ENCODE peak calls at places on chromosomes 1 and 21, in six cellular contexts. F is hippocampal formation; V is activated gamma-delta T cell; Y is stimulated activated CD8-positive, alpha-beta memory T cell treated with anti-CD3 and anti-CD28 coated beads, Interleukin-4, amount 100 ng/mL, for 1 hour; U is left ventricle myocardium inferior; Z is neural crest cell. I is an unnamed sample.

GRCh38 chr1:110060034-110060661 is 10.3 kb downstream of the ALX3 start:
- DNase-seq in F (no peak), V (no peak), Y (peak; percentile 36), U (no peak), Z (peak; percentile 42), I (peak; percentile 87)

GRCh38 chr1:196002906-196003305 is 605.3 kb downstream of the KCNT2 start:
- DNase-seq in F (no peak), V (no peak), Y (no peak), U (no peak), Z (no peak), I (no peak)

GRCh38 chr21:31201548-31201947 is 142.5 kb downstream of the TIAM1 start:
- DNase-seq in F (no peak), V (no peak), Y (no peak), U (no peak), Z (no peak), I (no peak)

GRCh38 chr1:156154317-156154749 is 948 bp downstream of the SEMA4A start:
- DNase-seq in F (no peak), V (no peak), Y (no peak), U (no peak), Z (no peak), I (no peak)

GRCh38 chr1:155179107-155180031 is 5.7 kb downstream of the TRIM46 start:
- DNase-seq in F (no peak), V (no peak), Y (no peak), U (no peak), Z (no peak), I (no peak)

GRCh38 chr1:63622847-63623566 is 29.8 kb downstream of the PGM1 start:
- DNase-seq in F (no peak), V (no peak), Y (no peak), U (no peak), Z (no peak), I (no peak)

GRCh38 chr1:244836135-244836521 is 670 bp downstream of the COX20 start:
- DNase-seq in F (no peak), V (no peak), Y (no peak), U (no peak), Z (peak; percentile 13), I (peak; percentile 41)

GRCh38 chr1:55421317-55421716 is 206.2 kb upstream of the USP24 start:
- DNase-seq in F (no peak), V (no peak), Y (no peak), U (no peak), Z (no peak), I (no peak)

GRCh38 chr1:85580046-85580411 is 532 bp upstream of the CCN1 start:
- DNase-seq in F (no peak), V (no peak), Y (no peak), U (no peak), Z (peak; percentile 35), I (no peak)

GRCh38 chr1:45923343-45923742 is 119.9 kb downstream of the MAST2 start:
- DNase-seq in F (no peak), V (no peak), Y (no peak), U (no peak), Z (no peak), I (no peak)

GRCh38 chr1:226438007-226438406 is 30.1 kb upstream of the PARP1 start:
- DNase-seq in F (no peak), V (no peak), Y (no peak), U (no peak), Z (no peak), I (no peak)

GRCh38 chr1:168871531-168871930 is 142.5 kb upstream of the DPT start:
- DNase-seq in F (no peak), V (no peak), Y (no peak), U (no peak), Z (no peak), I (no peak)

GRCh38 chr21:27371688-27372331 is 404.9 kb upstream of the ADAMTS5 start:
- DNase-seq in F (no peak), V (no peak), Y (no peak), U (no peak), Z (no peak), I (no peak)

GRCh38 chr1:96464159-96464558 is 257.4 kb upstream of the PTBP2 start:
- DNase-seq in F (no peak), V (no peak), Y (no peak), U (no peak), Z (no peak), I (no peak)